ENCODE peak calls at places on chromosomes 1 and 21, in five cellular contexts. One of them, this sample, is unnamed.

GRCh38 chr1:8671313-8671917 is 146.0 kb downstream of the RERE start:
- DNase-seq in endothelial cell of umbilical vein: peak; percentile 79
- DNase-seq in HepG2: peak; percentile 61
- DNase-seq in sigmoid colon: peak; percentile 81
- DNase-seq in suprapubic skin: no peak
- DNase-seq in this sample: no peak

GRCh38 chr21:36509966-36510742 is 30.2 kb upstream of the CLDN14 start:
- DNase-seq in endothelial cell of umbilical vein: peak; percentile 36
- DNase-seq in HepG2: no peak
- DNase-seq in sigmoid colon: no peak
- DNase-seq in suprapubic skin: no peak
- DNase-seq in this sample: peak; percentile 85

GRCh38 chr1:234502785-234503184 is 23.8 kb upstream of the TARBP1 start:
- DNase-seq in endothelial cell of umbilical vein: no peak
- DNase-seq in HepG2: no peak
- DNase-seq in sigmoid colon: no peak
- DNase-seq in suprapubic skin: no peak
- DNase-seq in this sample: no peak

GRCh38 chr21:29382029-29382654 is 83.4 kb downstream of the BACH1 start:
- DNase-seq in endothelial cell of umbilical vein: peak; percentile 13
- DNase-seq in HepG2: peak; percentile 10
- DNase-seq in sigmoid colon: no peak
- DNase-seq in suprapubic skin: no peak
- DNase-seq in this sample: no peak

GRCh38 chr1:192003295-192004083 is 154.8 kb upstream of the RGS18 start:
- DNase-seq in endothelial cell of umbilical vein: no peak
- DNase-seq in HepG2: no peak
- DNase-seq in sigmoid colon: no peak
- DNase-seq in suprapubic skin: no peak
- DNase-seq in this sample: no peak

GRCh38 chr1:42463906-42464305 is 820 bp downstream of the CCDC30 start:
- DNase-seq in endothelial cell of umbilical vein: no peak
- DNase-seq in HepG2: no peak
- DNase-seq in sigmoid colon: no peak
- DNase-seq in suprapubic skin: no peak
- DNase-seq in this sample: no peak

GRCh38 chr1:101996830-101997485 is at the start of gene OLFM3:
- DNase-seq in endothelial cell of umbilical vein: peak; percentile 11
- DNase-seq in HepG2: peak; percentile 1
- DNase-seq in sigmoid colon: no peak
- DNase-seq in suprapubic skin: no peak
- DNase-seq in this sample: no peak

GRCh38 chr1:79235221-79236002 is 228.9 kb upstream of the ADGRL4 start:
- DNase-seq in endothelial cell of umbilical vein: peak; percentile 64
- DNase-seq in HepG2: no peak
- DNase-seq in sigmoid colon: no peak
- DNase-seq in suprapubic skin: no peak
- DNase-seq in this sample: no peak

GRCh38 chr1:145740269-145740668 is 21.0 kb downstream of the CD160 start:
- DNase-seq in endothelial cell of umbilical vein: no peak
- DNase-seq in HepG2: no peak
- DNase-seq in sigmoid colon: no peak
- DNase-seq in suprapubic skin: no peak
- DNase-seq in this sample: no peak

GRCh38 chr1:115665746-115666145 is 24.0 kb downstream of the VANGL1 start:
- DNase-seq in endothelial cell of umbilical vein: no peak
- DNase-seq in HepG2: no peak
- DNase-seq in sigmoid colon: no peak
- DNase-seq in suprapubic skin: no peak
- DNase-seq in this sample: no peak

GRCh38 chr1:25906644-25907300 is 553 bp upstream of the STMN1 start:
- DNase-seq in endothelial cell of umbilical vein: no peak
- DNase-seq in HepG2: no peak
- DNase-seq in sigmoid colon: no peak
- DNase-seq in suprapubic skin: no peak
- DNase-seq in this sample: peak; percentile 44

GRCh38 chr1:7558041-7558461 is 213.0 kb upstream of the VAMP3 start:
- DNase-seq in endothelial cell of umbilical vein: no peak
- DNase-seq in HepG2: no peak
- DNase-seq in sigmoid colon: no peak
- DNase-seq in suprapubic skin: no peak
- DNase-seq in this sample: no peak

GRCh38 chr1:59433440-59433813 is 136.5 kb downstream of the FGGY start:
- DNase-seq in endothelial cell of umbilical vein: no peak
- DNase-seq in HepG2: no peak
- DNase-seq in sigmoid colon: no peak
- DNase-seq in suprapubic skin: peak; percentile 73
- DNase-seq in this sample: no peak

GRCh38 chr1:68107771-68108170 is 57.3 kb upstream of the DIRAS3 start:
- DNase-seq in endothelial cell of umbilical vein: no peak
- DNase-seq in HepG2: no peak
- DNase-seq in sigmoid colon: no peak
- DNase-seq in suprapubic skin: no peak
- DNase-seq in this sample: no peak

GRCh38 chr1:80534606-80535360 is 1266.0 kb upstream of the ADGRL2 start:
- DNase-seq in endothelial cell of umbilical vein: no peak
- DNase-seq in HepG2: no peak
- DNase-seq in sigmoid colon: no peak
- DNase-seq in suprapubic skin: no peak
- DNase-seq in this sample: no peak

GRCh38 chr1:151458936-151459330 is 361 bp downstream of the POGZ start:
- DNase-seq in endothelial cell of umbilical vein: peak; percentile 35
- DNase-seq in HepG2: peak; percentile 41
- DNase-seq in sigmoid colon: peak; percentile 84
- DNase-seq in suprapubic skin: peak; percentile 78
- DNase-seq in this sample: peak; percentile 56

GRCh38 chr1:152182431-152182830 is 23.4 kb upstream of the RPTN start:
- DNase-seq in endothelial cell of umbilical vein: no peak
- DNase-seq in HepG2: no peak
- DNase-seq in sigmoid colon: no peak
- DNase-seq in suprapubic skin: no peak
- DNase-seq in this sample: no peak

GRCh38 chr1:113314600-113314999 is 75.7 kb upstream of the MAGI3 start:
- DNase-seq in endothelial cell of umbilical vein: no peak
- DNase-seq in HepG2: no peak
- DNase-seq in sigmoid colon: no peak
- DNase-seq in suprapubic skin: no peak
- DNase-seq in this sample: no peak

GRCh38 chr1:222018051-222018450 is 276.2 kb upstream of the DUSP10 start:
- DNase-seq in endothelial cell of umbilical vein: no peak
- DNase-seq in HepG2: no peak
- DNase-seq in sigmoid colon: no peak
- DNase-seq in suprapubic skin: no peak
- DNase-seq in this sample: no peak

GRCh38 chr1:12346483-12347155 is 116.8 kb downstream of the VPS13D start:
- DNase-seq in endothelial cell of umbilical vein: no peak
- DNase-seq in HepG2: peak; percentile 55
- DNase-seq in sigmoid colon: no peak
- DNase-seq in suprapubic skin: no peak
- DNase-seq in this sample: no peak

DNA sequence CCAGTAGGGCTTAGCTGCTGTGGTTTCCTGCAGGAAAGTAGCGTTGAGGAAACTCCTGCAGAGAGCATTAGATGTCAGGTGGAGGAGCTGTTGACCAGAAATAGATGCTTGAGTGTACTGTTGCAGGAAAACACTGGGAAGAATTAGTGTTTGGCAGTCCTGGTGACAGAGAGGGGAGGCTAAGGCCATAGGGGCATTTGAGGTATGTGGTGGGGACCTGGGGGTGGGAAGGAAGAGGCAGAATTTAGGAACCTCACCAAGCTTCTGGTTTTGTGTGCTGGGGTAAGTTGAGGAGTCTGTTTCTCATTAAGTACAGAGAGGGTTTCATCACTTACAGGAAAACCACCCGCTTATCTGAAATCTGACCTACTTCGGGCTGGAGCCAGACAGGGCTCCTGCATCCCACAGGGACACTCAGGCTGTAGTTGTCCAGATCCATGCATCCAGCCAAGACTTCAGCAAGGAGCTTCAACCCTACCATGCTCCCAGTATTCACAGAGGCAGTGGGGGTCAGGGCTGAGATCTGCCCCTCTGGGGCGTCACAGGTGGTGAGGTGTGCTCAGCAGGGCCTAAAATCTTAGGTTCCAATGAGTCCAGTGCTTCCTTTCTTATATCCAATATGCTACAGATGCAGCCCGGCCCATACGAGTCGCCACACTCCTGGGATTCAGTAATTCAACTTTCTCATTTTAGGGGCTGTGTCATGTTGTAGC is 15.1 kb downstream of the SH2D2A start:
- DNase-seq in endothelial cell of umbilical vein: no peak
- DNase-seq in HepG2: no peak
- DNase-seq in sigmoid colon: no peak
- DNase-seq in suprapubic skin: no peak
- DNase-seq in this sample: peak; percentile 34
- TF ChIP-seq POLR2AphosphoS5 in endothelial cell of umbilical vein: no peak
- TF ChIP-seq POLR2AphosphoS5 in HepG2: no peak
- TF ChIP-seq POLR2AphosphoS5 in sigmoid colon: no peak
- TF ChIP-seq POLR2AphosphoS5 in suprapubic skin: no peak
- TF ChIP-seq POLR2AphosphoS5 in this sample: peak; percentile 47

DNA sequence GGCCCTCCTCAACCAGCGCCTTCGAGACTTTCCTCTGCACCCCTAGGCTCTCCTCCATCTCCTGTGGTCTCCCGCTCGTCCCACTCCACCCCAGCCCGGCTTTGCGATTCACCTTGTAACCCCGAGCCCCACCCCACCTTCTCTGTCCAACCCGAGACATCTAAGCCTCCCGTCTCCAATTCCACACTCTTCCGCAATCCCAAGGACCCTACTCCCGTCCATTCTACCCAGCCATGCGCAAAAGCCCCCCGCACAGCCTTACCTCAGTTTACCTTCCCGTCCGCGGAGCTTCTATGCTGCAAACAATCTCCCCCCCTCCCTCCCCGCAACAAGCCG is 174 bp downstream of the SH3BP5L start:
- DNase-seq in endothelial cell of umbilical vein: no peak
- DNase-seq in HepG2: no peak
- DNase-seq in sigmoid colon: peak; percentile 75
- DNase-seq in suprapubic skin: no peak
- DNase-seq in this sample: no peak
- H3K4me1 ChIP-seq in endothelial cell of umbilical vein: peaks cover 47% of the 10 kb centered on the region
- H3K4me1 ChIP-seq in HepG2: peaks cover 75% of the 10 kb centered on the region
- H3K4me1 ChIP-seq in sigmoid colon: peaks cover 55% of the 10 kb centered on the region
- H3K4me1 ChIP-seq in suprapubic skin: peaks cover 51% of the 10 kb centered on the region
- H3K4me1 ChIP-seq in this sample: peaks cover 19% of the 10 kb centered on the region

GRCh38 chr1:10286244-10286643 is 75.9 kb downstream of the KIF1B start:
- DNase-seq in endothelial cell of umbilical vein: no peak
- DNase-seq in HepG2: no peak
- DNase-seq in sigmoid colon: peak; percentile 78
- DNase-seq in suprapubic skin: no peak
- DNase-seq in this sample: no peak
- TF ChIP-seq POLR2AphosphoS5 in endothelial cell of umbilical vein: no peak
- TF ChIP-seq POLR2AphosphoS5 in HepG2: no peak
- TF ChIP-seq POLR2AphosphoS5 in sigmoid colon: peak; percentile 36
- TF ChIP-seq POLR2AphosphoS5 in suprapubic skin: no peak
- TF ChIP-seq POLR2AphosphoS5 in this sample: no peak

DNA sequence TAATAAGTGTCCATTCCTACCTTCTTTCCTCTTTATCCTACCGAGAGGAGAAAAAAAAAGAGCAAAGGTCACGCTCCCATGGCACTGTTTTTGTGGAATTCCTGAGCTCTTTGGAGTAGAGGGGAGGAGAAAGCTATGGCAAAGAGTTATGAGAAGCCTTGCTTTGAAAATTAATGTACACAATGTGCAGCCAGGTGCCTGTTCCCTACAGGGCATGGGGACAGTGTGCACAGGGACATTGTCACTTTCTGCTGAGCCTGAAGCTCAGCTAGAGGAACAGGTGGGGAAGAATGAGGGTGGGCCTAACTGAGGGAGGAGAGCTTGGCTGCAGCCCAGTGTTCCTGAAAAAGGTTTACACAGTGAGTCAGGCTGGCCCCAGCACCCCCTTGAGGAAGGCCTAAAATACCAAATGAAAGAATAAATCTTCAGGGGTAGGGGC is 66.1 kb downstream of the PLXNA2 start:
- DNase-seq in endothelial cell of umbilical vein: no peak
- DNase-seq in HepG2: peak; percentile 68
- DNase-seq in sigmoid colon: no peak
- DNase-seq in suprapubic skin: no peak
- DNase-seq in this sample: no peak
- H3K4me1 ChIP-seq in endothelial cell of umbilical vein: peaks cover 65% of the 10 kb centered on the region
- H3K4me1 ChIP-seq in HepG2: peaks cover 100% of the 10 kb centered on the region
- H3K4me1 ChIP-seq in sigmoid colon: peaks cover 22% of the 10 kb centered on the region
- H3K4me1 ChIP-seq in suprapubic skin: peaks cover 43% of the 10 kb centered on the region
- H3K4me1 ChIP-seq in this sample: no peaks in the 10 kb centered on the region

GRCh38 chr21:26570203-26570602 is 2.9 kb downstream of the CYYR1 start:
- DNase-seq in endothelial cell of umbilical vein: peak; percentile 64
- DNase-seq in HepG2: no peak
- DNase-seq in sigmoid colon: no peak
- DNase-seq in suprapubic skin: no peak
- DNase-seq in this sample: no peak
- TF ChIP-seq POLR2AphosphoS5 in endothelial cell of umbilical vein: no peak
- TF ChIP-seq POLR2AphosphoS5 in HepG2: no peak
- TF ChIP-seq POLR2AphosphoS5 in sigmoid colon: no peak
- TF ChIP-seq POLR2AphosphoS5 in suprapubic skin: no peak
- TF ChIP-seq POLR2AphosphoS5 in this sample: no peak

This sample was measured in breast epithelium.